ENCODE peak calls at places on chromosomes 13 and 19, in seven cellular contexts. One of them, this sample, is unnamed.

GRCh38 chr13:97567510-97568243 is 133.7 kb downstream of the RAP2A start:
- DNase-seq in SK-N-SH: no peak
- DNase-seq in H1: no peak
- DNase-seq in GM12891: peak
- DNase-seq in HepG2: peak
- DNase-seq in K562: no peak
- DNase-seq in GM12878: peak
- DNase-seq in this sample: peak

GRCh38 chr13:46085737-46086136 is 19.1 kb downstream of the CPB2 start:
- DNase-seq in SK-N-SH: no peak
- DNase-seq in H1: no peak
- DNase-seq in GM12891: no peak
- DNase-seq in HepG2: no peak
- DNase-seq in K562: no peak
- DNase-seq in GM12878: no peak
- DNase-seq in this sample: no peak

GRCh38 chr13:59679239-59679638 is 484.5 kb downstream of the DIAPH3 start:
- DNase-seq in SK-N-SH: peak
- DNase-seq in H1: no peak
- DNase-seq in GM12891: no peak
- DNase-seq in HepG2: no peak
- DNase-seq in K562: no peak
- DNase-seq in GM12878: no peak
- DNase-seq in this sample: no peak

GRCh38 chr13:98997738-98998641 is 20.1 kb upstream of the DOCK9 start:
- DNase-seq in SK-N-SH: no peak
- DNase-seq in H1: no peak
- DNase-seq in GM12891: no peak
- DNase-seq in HepG2: no peak
- DNase-seq in K562: no peak
- DNase-seq in GM12878: no peak
- DNase-seq in this sample: no peak

GRCh38 chr13:20400774-20401173 is 124.9 kb downstream of the CRYL1 start:
- DNase-seq in SK-N-SH: no peak
- DNase-seq in H1: no peak
- DNase-seq in GM12891: no peak
- DNase-seq in HepG2: no peak
- DNase-seq in K562: no peak
- DNase-seq in GM12878: no peak
- DNase-seq in this sample: no peak

GRCh38 chr19:44807652-44808462 is 1.0 kb upstream of the BCAM start:
- DNase-seq in SK-N-SH: peak
- DNase-seq in H1: peak
- DNase-seq in GM12891: no peak
- DNase-seq in HepG2: peak
- DNase-seq in K562: peak
- DNase-seq in GM12878: no peak
- DNase-seq in this sample: no peak

GRCh38 chr13:43030548-43030947 is 7.2 kb downstream of the DNAJC15 start:
- DNase-seq in SK-N-SH: no peak
- DNase-seq in H1: no peak
- DNase-seq in GM12891: no peak
- DNase-seq in HepG2: no peak
- DNase-seq in K562: no peak
- DNase-seq in GM12878: peak
- DNase-seq in this sample: no peak

GRCh38 chr19:33671211-33671610 is 49.5 kb downstream of the CHST8 start:
- DNase-seq in SK-N-SH: no peak
- DNase-seq in H1: no peak
- DNase-seq in GM12891: no peak
- DNase-seq in HepG2: no peak
- DNase-seq in K562: no peak
- DNase-seq in GM12878: no peak
- DNase-seq in this sample: no peak

GRCh38 chr19:38284422-38284821 is 19.6 kb upstream of the C19orf33 start:
- DNase-seq in SK-N-SH: no peak
- DNase-seq in H1: no peak
- DNase-seq in GM12891: no peak
- DNase-seq in HepG2: no peak
- DNase-seq in K562: no peak
- DNase-seq in GM12878: peak
- DNase-seq in this sample: no peak

GRCh38 chr13:58059624-58060023 is 428.1 kb downstream of the PCDH17 start:
- DNase-seq in SK-N-SH: no peak
- DNase-seq in H1: no peak
- DNase-seq in GM12891: no peak
- DNase-seq in HepG2: no peak
- DNase-seq in K562: no peak
- DNase-seq in GM12878: no peak
- DNase-seq in this sample: no peak

GRCh38 chr13:30051531-30052060 is 201.2 kb upstream of the UBL3 start:
- DNase-seq in SK-N-SH: no peak
- DNase-seq in H1: no peak
- DNase-seq in GM12891: no peak
- DNase-seq in HepG2: no peak
- DNase-seq in K562: no peak
- DNase-seq in GM12878: no peak
- DNase-seq in this sample: no peak

GRCh38 chr13:35349673-35350278 is 126.7 kb downstream of the MAB21L1 start:
- DNase-seq in SK-N-SH: no peak
- DNase-seq in H1: no peak
- DNase-seq in GM12891: no peak
- DNase-seq in HepG2: peak
- DNase-seq in K562: no peak
- DNase-seq in GM12878: peak
- DNase-seq in this sample: no peak

GRCh38 chr19:28171983-28172382 is 1041.0 kb downstream of the UQCRFS1 start:
- DNase-seq in SK-N-SH: no peak
- DNase-seq in H1: no peak
- DNase-seq in GM12891: no peak
- DNase-seq in HepG2: no peak
- DNase-seq in K562: no peak
- DNase-seq in GM12878: no peak
- DNase-seq in this sample: no peak

GRCh38 chr19:33436360-33437345 is 63.1 kb downstream of the CEBPG start:
- DNase-seq in SK-N-SH: peak
- DNase-seq in H1: no peak
- DNase-seq in GM12891: no peak
- DNase-seq in HepG2: no peak
- DNase-seq in K562: no peak
- DNase-seq in GM12878: no peak
- DNase-seq in this sample: no peak

GRCh38 chr19:28652790-28653189 is 560.2 kb downstream of the UQCRFS1 start:
- DNase-seq in SK-N-SH: no peak
- DNase-seq in H1: no peak
- DNase-seq in GM12891: no peak
- DNase-seq in HepG2: no peak
- DNase-seq in K562: no peak
- DNase-seq in GM12878: no peak
- DNase-seq in this sample: no peak

GRCh38 chr19:38545596-38545995 is 72.2 kb downstream of the MAP4K1 start:
- DNase-seq in SK-N-SH: no peak
- DNase-seq in H1: no peak
- DNase-seq in GM12891: no peak
- DNase-seq in HepG2: no peak
- DNase-seq in K562: no peak
- DNase-seq in GM12878: no peak
- DNase-seq in this sample: no peak

GRCh38 chr13:24627090-24627714 is 53.0 kb upstream of the ATP12A start:
- DNase-seq in SK-N-SH: peak
- DNase-seq in H1: peak
- DNase-seq in GM12891: no peak
- DNase-seq in HepG2: peak
- DNase-seq in K562: peak
- DNase-seq in GM12878: no peak
- DNase-seq in this sample: no peak

GRCh38 chr13:103102482-103102881 is 36.3 kb upstream of the SLC10A2 start:
- DNase-seq in SK-N-SH: no peak
- DNase-seq in H1: no peak
- DNase-seq in GM12891: no peak
- DNase-seq in HepG2: no peak
- DNase-seq in K562: no peak
- DNase-seq in GM12878: no peak
- DNase-seq in this sample: no peak

GRCh38 chr13:113151745-113152707 is 6.4 kb upstream of the PROZ start:
- DNase-seq in SK-N-SH: no peak
- DNase-seq in H1: no peak
- DNase-seq in GM12891: no peak
- DNase-seq in HepG2: no peak
- DNase-seq in K562: no peak
- DNase-seq in GM12878: no peak
- DNase-seq in this sample: no peak

GRCh38 chr19:1027953-1028902 is 1.8 kb downstream of the CNN2 start:
- DNase-seq in SK-N-SH: peak
- DNase-seq in H1: no peak
- DNase-seq in GM12891: peak
- DNase-seq in HepG2: peak
- DNase-seq in K562: peak
- DNase-seq in GM12878: no peak
- DNase-seq in this sample: peak

GRCh38 chr19:8363803-8364771 is at the start of gene ANGPTL4:
- DNase-seq in SK-N-SH: peak
- DNase-seq in H1: no peak
- DNase-seq in GM12891: no peak
- DNase-seq in HepG2: no peak
- DNase-seq in K562: peak
- DNase-seq in GM12878: no peak
- DNase-seq in this sample: no peak

GRCh38 chr19:43675269-43675879 is 5.4 kb upstream of the PLAUR start:
- DNase-seq in SK-N-SH: no peak
- DNase-seq in H1: no peak
- DNase-seq in GM12891: no peak
- DNase-seq in HepG2: no peak
- DNase-seq in K562: no peak
- DNase-seq in GM12878: peak
- DNase-seq in this sample: no peak

GRCh38 chr19:14577885-14578427 is 4.9 kb upstream of the CLEC17A start:
- DNase-seq in SK-N-SH: peak
- DNase-seq in H1: no peak
- DNase-seq in GM12891: no peak
- DNase-seq in HepG2: no peak
- DNase-seq in K562: peak
- DNase-seq in GM12878: peak
- DNase-seq in this sample: no peak

GRCh38 chr19:5960005-5961001 is 17.6 kb downstream of the RANBP3 start:
- DNase-seq in SK-N-SH: peak
- DNase-seq in H1: no peak
- DNase-seq in GM12891: no peak
- DNase-seq in HepG2: peak
- DNase-seq in K562: no peak
- DNase-seq in GM12878: no peak
- DNase-seq in this sample: no peak
- TF ChIP-seq POLR2AphosphoS5 in SK-N-SH: no peak
- TF ChIP-seq POLR2AphosphoS5 in H1: no peak
- TF ChIP-seq POLR2AphosphoS5 in GM12891: no peak
- TF ChIP-seq POLR2AphosphoS5 in HepG2: no peak
- TF ChIP-seq POLR2AphosphoS5 in K562: no peak
- TF ChIP-seq POLR2AphosphoS5 in GM12878: no peak
- TF ChIP-seq POLR2AphosphoS5 in this sample: no peak

DNA sequence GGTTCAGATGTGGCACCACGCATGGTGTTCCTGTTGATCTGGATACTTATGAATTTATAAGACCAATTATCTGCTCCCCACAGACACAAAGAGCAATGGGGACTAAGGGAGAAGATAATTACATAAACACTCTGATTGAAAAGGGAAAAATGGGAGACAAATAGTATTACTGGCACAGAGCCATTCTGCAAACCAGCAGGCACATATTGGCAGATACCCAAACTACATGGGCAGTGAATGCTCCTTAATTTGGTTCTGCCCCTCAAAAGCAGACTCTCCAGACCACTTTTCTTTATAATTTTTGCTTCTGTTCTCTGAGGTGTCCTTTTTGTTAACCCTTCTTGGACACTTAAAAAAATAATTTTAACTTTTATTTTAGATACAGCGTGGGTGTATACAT is 1674.2 kb downstream of the PCDH9 start:
- DNase-seq in SK-N-SH: peak
- DNase-seq in H1: no peak
- DNase-seq in GM12891: no peak
- DNase-seq in HepG2: no peak
- DNase-seq in K562: no peak
- DNase-seq in GM12878: no peak
- DNase-seq in this sample: no peak
- TF ChIP-seq TAF1 in SK-N-SH: no peak
- TF ChIP-seq TAF1 in H1: no peak
- TF ChIP-seq TAF1 in GM12891: no peak
- TF ChIP-seq TAF1 in HepG2: no peak
- TF ChIP-seq TAF1 in K562: no peak
- TF ChIP-seq TAF1 in GM12878: no peak
- TF ChIP-seq TAF1 in this sample: no peak

DNA sequence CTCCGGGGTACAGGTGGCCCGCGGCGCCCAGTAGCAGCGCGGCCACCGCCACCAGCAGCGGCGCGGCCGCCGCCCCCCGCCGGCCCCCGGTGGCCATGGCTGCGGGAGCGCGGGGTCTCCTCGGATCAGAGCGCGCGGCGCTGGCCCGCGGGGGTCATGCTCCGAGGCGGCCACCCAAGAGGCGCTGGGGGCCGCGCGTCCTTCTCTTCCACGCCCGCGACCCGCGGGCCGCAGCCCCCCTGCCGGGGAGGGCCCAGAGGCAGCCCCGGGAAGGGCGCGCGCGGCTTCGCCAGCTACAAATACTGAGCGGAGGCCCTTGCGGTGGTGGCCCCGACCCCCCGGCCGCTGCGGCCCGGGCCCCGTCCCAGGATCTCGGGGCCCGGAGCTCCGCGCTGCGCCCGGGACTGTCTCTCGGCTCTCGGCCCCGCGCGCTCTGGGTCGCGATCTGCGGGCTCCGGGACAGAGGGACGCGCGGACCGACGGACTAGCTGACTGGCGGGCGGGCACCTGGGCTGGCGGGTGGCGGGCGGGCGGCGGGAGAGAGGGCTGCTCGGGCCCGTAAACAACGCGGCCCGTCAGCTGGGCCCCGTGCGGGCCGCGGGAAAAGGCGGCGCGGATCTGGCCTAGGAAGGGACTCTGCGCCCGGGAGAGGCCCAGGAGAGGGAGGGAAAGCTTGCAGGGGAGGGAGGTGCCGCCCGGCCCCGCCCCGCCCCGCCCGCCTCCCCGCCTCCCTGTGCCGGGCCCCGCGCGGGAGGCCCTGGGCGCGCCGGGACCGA is at the start of gene INSR:
- DNase-seq in SK-N-SH: peak
- DNase-seq in H1: peak
- DNase-seq in GM12891: peak
- DNase-seq in HepG2: peak
- DNase-seq in K562: peak
- DNase-seq in GM12878: peak
- DNase-seq in this sample: peak
- TF ChIP-seq POLR2AphosphoS5 in SK-N-SH: no peak
- TF ChIP-seq POLR2AphosphoS5 in H1: no peak
- TF ChIP-seq POLR2AphosphoS5 in GM12891: no peak
- TF ChIP-seq POLR2AphosphoS5 in HepG2: peak
- TF ChIP-seq POLR2AphosphoS5 in K562: no peak
- TF ChIP-seq POLR2AphosphoS5 in GM12878: no peak
- TF ChIP-seq POLR2AphosphoS5 in this sample: no peak

GRCh38 chr13:41962994-41963393 is 2.1 kb upstream of the VWA8 start:
- DNase-seq in SK-N-SH: no peak
- DNase-seq in H1: no peak
- DNase-seq in GM12891: no peak
- DNase-seq in HepG2: no peak
- DNase-seq in K562: no peak
- DNase-seq in GM12878: no peak
- DNase-seq in this sample: no peak
- TF ChIP-seq TAF1 in SK-N-SH: no peak
- TF ChIP-seq TAF1 in H1: no peak
- TF ChIP-seq TAF1 in GM12891: no peak
- TF ChIP-seq TAF1 in HepG2: no peak
- TF ChIP-seq TAF1 in K562: no peak
- TF ChIP-seq TAF1 in GM12878: no peak
- TF ChIP-seq TAF1 in this sample: no peak

GRCh38 chr19:4811328-4812131 is 20.0 kb downstream of the TICAM1 start:
- DNase-seq in SK-N-SH: peak
- DNase-seq in H1: no peak
- DNase-seq in GM12891: peak
- DNase-seq in HepG2: peak
- DNase-seq in K562: peak
- DNase-seq in GM12878: no peak
- DNase-seq in this sample: peak
- TF ChIP-seq POLR2AphosphoS5 in SK-N-SH: no peak
- TF ChIP-seq POLR2AphosphoS5 in H1: no peak
- TF ChIP-seq POLR2AphosphoS5 in GM12891: no peak
- TF ChIP-seq POLR2AphosphoS5 in HepG2: no peak
- TF ChIP-seq POLR2AphosphoS5 in K562: no peak
- TF ChIP-seq POLR2AphosphoS5 in GM12878: no peak
- TF ChIP-seq POLR2AphosphoS5 in this sample: no peak